ENCODE peak calls at places on chromosome 10, in four cellular contexts. L is HepG2, Z is HCT116, F is K562. B is an unnamed sample.

GRCh38 chr10:21934307-21934706 is 69.2 kb downstream of the DNAJC1 start:
- DNase-seq in Z (no peak), L (no peak), F (no peak), B (no peak)

GRCh38 chr10:33413093-33413442 is 78.6 kb upstream of the NRP1 start:
- DNase-seq in F (no peak), Z (no peak), L (no peak), B (no peak)

GRCh38 chr10:72319416-72320254 is 35.1 kb downstream of the DNAJB12 start:
- DNase-seq in Z (peak; percentile 75), L (peak; percentile 86), F (peak; percentile 58), B (peak; percentile 83)

GRCh38 chr10:125033146-125033924 is 91.4 kb downstream of the ZRANB1 start:
- DNase-seq in F (no peak), Z (no peak), L (no peak), B (no peak)

GRCh38 chr10:48511855-48512191 is 93.0 kb downstream of the ARHGAP22 start:
- DNase-seq in Z (no peak), L (no peak), F (no peak), B (peak; percentile 38)

GRCh38 chr10:124798781-124799180 is 2.8 kb upstream of the ABRAXAS2 start:
- DNase-seq in L (no peak), F (no peak), Z (no peak), B (no peak)

GRCh38 chr10:103042129-103042528 is 124.0 kb downstream of the CNNM2 start:
- DNase-seq in Z (no peak), F (no peak), L (no peak), B (peak; percentile 57)

GRCh38 chr10:115982526-115982925 is 290.5 kb downstream of the GFRA1 start:
- DNase-seq in F (no peak), L (no peak), Z (no peak), B (no peak)

GRCh38 chr10:104218751-104219150 is 13.4 kb downstream of the CFAP43 start:
- DNase-seq in Z (no peak), F (no peak), L (no peak), B (no peak)

GRCh38 chr10:22345301-22346086 is at the start of gene SPAG6:
- DNase-seq in F (no peak), L (no peak), Z (no peak), B (peak; percentile 89)

GRCh38 chr10:10772411-10772810 is 245.3 kb upstream of the CELF2 start:
- DNase-seq in F (no peak), L (no peak), Z (no peak), B (no peak)

GRCh38 chr10:97336942-97337719 is 2.6 kb upstream of the FRAT2 start:
- DNase-seq in F (no peak), Z (no peak), L (no peak), B (peak; percentile 72)
- TF ChIP-seq ATF3 in F (no peak), Z (no peak), L (no peak), B (no peak)

GRCh38 chr10:38741226-38741625 is 647.1 kb downstream of the ZNF37A start:
- DNase-seq in F (no peak), Z (no peak), L (no peak), B (no peak)
- TF ChIP-seq JUND in F (no peak), Z (no peak), L (no peak), B (no peak)

GRCh38 chr10:5940807-5941218 is 36.5 kb downstream of the IL15RA start:
- DNase-seq in L (no peak), Z (no peak), F (peak; percentile 59), B (no peak)
- TF ChIP-seq FOSL1 in L (no peak), Z (no peak), F (peak; percentile 66), B (no peak)

DNA sequence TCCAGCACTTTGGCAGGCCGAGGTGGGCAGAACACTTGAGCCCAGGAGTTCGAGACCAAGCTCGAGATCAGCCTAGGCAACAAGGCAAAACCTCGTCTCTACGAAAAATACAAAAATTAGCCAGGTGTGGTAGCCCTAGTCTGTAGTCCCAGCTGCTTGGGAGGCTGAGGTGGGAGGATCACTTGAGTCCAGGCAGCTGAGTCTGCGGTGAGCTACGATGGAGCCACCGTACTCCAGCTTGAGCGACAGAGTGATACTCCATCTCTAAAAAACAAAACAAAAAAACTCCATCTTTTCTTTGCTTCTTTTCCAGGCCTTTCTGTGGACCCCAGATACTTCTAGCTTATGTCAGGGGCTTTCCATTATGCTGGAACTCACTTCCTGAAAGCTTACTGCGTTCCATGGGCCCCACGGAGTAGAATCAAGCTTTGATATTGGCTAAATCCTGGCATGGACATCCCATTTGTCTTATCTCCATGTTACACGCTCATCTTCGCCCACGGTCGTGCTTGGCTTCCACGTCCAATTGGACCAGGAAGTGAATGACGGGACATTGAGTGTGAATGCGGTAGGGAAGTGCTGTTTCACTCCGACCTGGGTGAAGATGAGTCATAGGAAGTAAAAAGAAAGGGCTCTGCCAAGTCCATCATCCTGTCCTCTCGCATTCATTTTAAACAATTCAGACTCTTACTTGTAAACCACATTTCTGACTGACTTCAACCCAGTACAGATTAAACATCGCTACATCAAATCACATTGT is 45.7 kb downstream of the FAM171A1 start:
- DNase-seq in L (no peak), F (peak; percentile 49), Z (peak; percentile 61), B (no peak)
- TF ChIP-seq ATF3 in L (no peak), F (peak; percentile 25), Z (no peak), B (no peak)

GRCh38 chr10:132507956-132508490 is 29.6 kb upstream of the INPP5A start:
- DNase-seq in Z (no peak), L (no peak), F (no peak), B (no peak)

GRCh38 chr10:132507467-132507955 is 30.1 kb upstream of the INPP5A start:
- DNase-seq in F (no peak), L (no peak), Z (no peak), B (no peak)

GRCh38 chr10:132510174-132510611 is 27.4 kb upstream of the INPP5A start:
- DNase-seq in Z (no peak), F (no peak), L (no peak), B (no peak)

GRCh38 chr10:132509506-132510173 is 27.9 kb upstream of the INPP5A start:
- DNase-seq in Z (no peak), L (no peak), F (no peak), B (no peak)

DNA sequence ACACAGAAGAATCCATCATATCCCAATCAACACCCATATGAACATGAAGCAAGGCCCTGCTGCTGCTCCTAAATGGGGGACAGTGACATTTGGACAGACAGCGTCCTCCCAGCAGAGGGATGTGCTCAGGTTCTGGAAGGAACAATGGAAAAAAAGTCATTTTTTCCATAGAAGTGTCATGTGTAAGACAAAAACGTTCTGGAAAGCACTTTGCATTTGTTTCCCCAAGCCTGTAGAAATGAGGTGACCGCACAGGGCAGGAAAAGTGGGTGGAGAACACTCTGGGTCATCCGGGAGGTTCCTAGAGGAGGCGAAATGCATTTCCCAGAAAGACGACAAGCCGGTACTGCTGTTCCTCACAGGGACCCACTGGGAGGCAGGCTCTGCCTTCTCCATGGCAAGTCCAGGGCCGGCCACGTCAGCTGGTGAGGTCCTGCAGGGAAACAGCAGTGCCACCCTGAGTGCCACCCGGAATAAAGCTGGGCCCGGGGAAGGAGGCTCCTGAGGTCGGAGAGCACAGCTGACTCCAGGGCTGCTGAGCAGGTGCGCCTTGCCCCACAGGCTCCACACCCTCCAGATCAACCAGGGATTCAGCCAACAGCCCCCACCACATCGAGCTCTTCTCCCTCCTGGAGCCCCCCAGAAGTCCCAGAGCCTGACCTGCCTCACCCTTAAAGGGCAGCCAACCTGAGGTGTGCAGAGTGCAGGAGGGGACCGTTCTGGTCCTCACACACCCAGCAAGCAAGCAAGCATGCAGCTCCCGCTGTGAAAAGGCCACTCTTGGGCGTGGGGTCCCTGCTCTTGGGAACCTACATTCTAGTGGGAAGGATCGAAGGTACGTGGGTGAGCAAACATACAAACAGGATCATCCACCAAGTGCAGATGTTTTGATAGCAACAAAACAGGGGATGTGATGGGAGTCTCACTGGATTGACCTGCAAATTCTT is 28.8 kb upstream of the INPP5A start:
- DNase-seq in L (no peak), Z (no peak), F (no peak), B (no peak)
- TF ChIP-seq JUND in L (no peak), Z (no peak), F (no peak), B (no peak)

GRCh38 chr10:113399051-113399450 is 153.8 kb upstream of the HABP2 start:
- DNase-seq in Z (no peak), F (no peak), L (no peak), B (no peak)
- TF ChIP-seq FOSL1 in Z (no peak), F (no peak), L (no peak), B (no peak)

GRCh38 chr10:69972951-69973350 is 79.7 kb upstream of the MACROH2A2 start:
- DNase-seq in F (no peak), Z (no peak), L (no peak), B (no peak)
- TF ChIP-seq ATF3 in F (no peak), Z (no peak), L (no peak), B (no peak)

DNA sequence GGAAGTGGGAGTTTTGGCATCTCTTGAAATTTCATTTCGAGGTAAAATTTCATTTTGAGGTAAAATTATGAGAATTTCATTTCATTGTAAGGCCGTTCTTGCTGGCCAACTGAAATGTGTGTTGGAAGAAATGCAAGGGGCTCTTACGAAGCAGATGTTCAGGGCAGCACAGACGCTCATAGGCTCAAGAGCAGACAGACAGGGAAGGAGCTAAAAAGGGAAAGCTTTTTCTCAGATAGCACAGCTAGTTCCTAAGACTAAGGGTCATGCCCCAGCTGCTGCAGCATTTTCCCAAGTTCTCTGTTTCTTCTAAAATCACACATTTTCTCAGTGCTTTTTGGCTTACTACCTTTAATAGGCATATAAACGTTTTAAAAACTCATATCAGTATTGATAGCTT is 65.1 kb upstream of the SFMBT2 start:
- DNase-seq in F (no peak), Z (no peak), L (no peak), B (no peak)
- TF ChIP-seq JUND in F (no peak), Z (no peak), L (no peak), B (no peak)

GRCh38 chr10:131824371-131825149 is 76.2 kb upstream of the PPP2R2D start:
- DNase-seq in L (no peak), Z (no peak), F (no peak), B (no peak)

GRCh38 chr10:131825960-131826650 is 74.7 kb upstream of the PPP2R2D start:
- DNase-seq in F (no peak), Z (no peak), L (no peak), B (no peak)

GRCh38 chr10:131822013-131822693 is 78.7 kb upstream of the PPP2R2D start:
- DNase-seq in Z (no peak), L (no peak), F (no peak), B (no peak)

GRCh38 chr10:131822694-131823245 is 78.0 kb upstream of the PPP2R2D start:
- DNase-seq in Z (no peak), L (no peak), F (no peak), B (no peak)

GRCh38 chr10:131825150-131825907 is 75.5 kb upstream of the PPP2R2D start:
- DNase-seq in L (no peak), F (no peak), Z (no peak), B (no peak)
- TF ChIP-seq FOSL1 in L (no peak), F (no peak), Z (no peak), B (no peak)